ENCODE peak calls at places on chromosomes 3 and 15, in five cellular contexts. One of them, this sample, is unnamed.

GRCh38 chr15:22995786-22996185 is 15.6 kb upstream of the CYFIP1 start:
- DNase-seq in testis: no peak
- DNase-seq in NB4: no peak
- DNase-seq in endothelial cell: no peak
- DNase-seq in GM12864: no peak
- DNase-seq in this sample: no peak

GRCh38 chr3:169362261-169362660 is 301.3 kb downstream of the MECOM start:
- DNase-seq in testis: no peak
- DNase-seq in NB4: no peak
- DNase-seq in endothelial cell: no peak
- DNase-seq in GM12864: no peak
- DNase-seq in this sample: no peak

GRCh38 chr3:42403737-42404136 is 6.7 kb downstream of the LYZL4 start:
- DNase-seq in testis: no peak
- DNase-seq in NB4: no peak
- DNase-seq in endothelial cell: no peak
- DNase-seq in GM12864: no peak
- DNase-seq in this sample: no peak

GRCh38 chr15:86892774-86893449 is 813.2 kb downstream of the AGBL1 start:
- DNase-seq in testis: no peak
- DNase-seq in NB4: no peak
- DNase-seq in endothelial cell: no peak
- DNase-seq in GM12864: no peak
- DNase-seq in this sample: no peak

GRCh38 chr3:32176989-32177701 is 61.3 kb upstream of the CMTM8 start:
- DNase-seq in testis: peak
- DNase-seq in NB4: peak
- DNase-seq in endothelial cell: peak
- DNase-seq in GM12864: peak
- DNase-seq in this sample: no peak

GRCh38 chr3:147930417-147930816 is 521.3 kb downstream of the ZIC1 start:
- DNase-seq in testis: no peak
- DNase-seq in NB4: no peak
- DNase-seq in endothelial cell: no peak
- DNase-seq in GM12864: no peak
- DNase-seq in this sample: no peak

GRCh38 chr3:125055165-125055912 is 458 bp downstream of the HEG1 start:
- DNase-seq in testis: no peak
- DNase-seq in NB4: no peak
- DNase-seq in endothelial cell: no peak
- DNase-seq in GM12864: no peak
- DNase-seq in this sample: no peak

GRCh38 chr3:183631715-183632114 is 3.7 kb upstream of the KLHL24 start:
- DNase-seq in testis: no peak
- DNase-seq in NB4: no peak
- DNase-seq in endothelial cell: no peak
- DNase-seq in GM12864: no peak
- DNase-seq in this sample: no peak

GRCh38 chr15:74776851-74777768 is 4.8 kb upstream of the CSK start:
- DNase-seq in testis: no peak
- DNase-seq in NB4: peak
- DNase-seq in endothelial cell: peak
- DNase-seq in GM12864: no peak
- DNase-seq in this sample: no peak

GRCh38 chr3:150286390-150287147 is 121.5 kb upstream of the TSC22D2 start:
- DNase-seq in testis: no peak
- DNase-seq in NB4: peak
- DNase-seq in endothelial cell: peak
- DNase-seq in GM12864: peak
- DNase-seq in this sample: no peak

GRCh38 chr3:100463002-100463401 is 29.4 kb upstream of the TMEM45A start:
- DNase-seq in testis: peak
- DNase-seq in NB4: peak
- DNase-seq in endothelial cell: peak
- DNase-seq in GM12864: peak
- DNase-seq in this sample: no peak

GRCh38 chr3:13073976-13074375 is 747 bp upstream of the IQSEC1 start:
- DNase-seq in testis: no peak
- DNase-seq in NB4: peak
- DNase-seq in endothelial cell: no peak
- DNase-seq in GM12864: no peak
- DNase-seq in this sample: no peak

GRCh38 chr3:69930564-69930963 is 69.0 kb upstream of the SAMMSON start:
- DNase-seq in testis: no peak
- DNase-seq in NB4: no peak
- DNase-seq in endothelial cell: no peak
- DNase-seq in GM12864: no peak
- DNase-seq in this sample: no peak

GRCh38 chr3:61991706-61992105 is 381.6 kb downstream of the FEZF2 start:
- DNase-seq in testis: no peak
- DNase-seq in NB4: no peak
- DNase-seq in endothelial cell: no peak
- DNase-seq in GM12864: no peak
- DNase-seq in this sample: no peak

GRCh38 chr3:113829576-113830354 is 8.8 kb upstream of the GRAMD1C start:
- DNase-seq in testis: no peak
- DNase-seq in NB4: no peak
- DNase-seq in endothelial cell: no peak
- DNase-seq in GM12864: peak
- DNase-seq in this sample: no peak

GRCh38 chr3:159252274-159252673 is 450.4 kb downstream of the MFSD1 start:
- DNase-seq in testis: no peak
- DNase-seq in NB4: no peak
- DNase-seq in endothelial cell: no peak
- DNase-seq in GM12864: no peak
- DNase-seq in this sample: no peak

GRCh38 chr15:40957581-40958051 is 4.3 kb downstream of the CHAC1 start:
- DNase-seq in testis: peak
- DNase-seq in NB4: no peak
- DNase-seq in endothelial cell: no peak
- DNase-seq in GM12864: no peak
- DNase-seq in this sample: no peak

GRCh38 chr3:37249717-37250116 is 75.3 kb upstream of the LRRFIP2 start:
- DNase-seq in testis: no peak
- DNase-seq in NB4: no peak
- DNase-seq in endothelial cell: no peak
- DNase-seq in GM12864: no peak
- DNase-seq in this sample: no peak
- TF ChIP-seq CTCF in testis: no peak
- TF ChIP-seq CTCF in NB4: no peak
- TF ChIP-seq CTCF in endothelial cell: no peak
- TF ChIP-seq CTCF in GM12864: no peak
- TF ChIP-seq CTCF in this sample: no peak

DNA sequence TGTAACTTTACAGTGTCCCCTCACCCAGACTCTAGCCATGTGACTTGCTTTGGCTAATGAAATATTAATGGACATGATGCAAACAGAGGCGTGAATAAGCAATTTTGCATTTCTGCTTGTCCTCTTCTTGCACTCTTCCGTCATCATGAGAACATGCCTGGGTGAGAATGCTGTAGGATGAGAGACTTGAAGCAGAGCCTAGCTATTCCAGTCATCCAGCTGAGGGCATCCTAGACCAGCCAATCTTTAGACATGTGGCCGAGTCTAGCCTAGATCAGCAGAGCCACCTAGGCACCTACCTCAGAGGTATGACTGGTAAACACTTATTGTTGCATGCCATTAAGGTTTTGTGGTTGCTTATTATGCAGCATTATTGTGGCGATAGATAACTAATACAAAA is 450.5 kb upstream of the AZI2 start:
- DNase-seq in testis: no peak
- DNase-seq in NB4: peak
- DNase-seq in endothelial cell: no peak
- DNase-seq in GM12864: no peak
- DNase-seq in this sample: no peak
- TF ChIP-seq CTCF in testis: no peak
- TF ChIP-seq CTCF in NB4: no peak
- TF ChIP-seq CTCF in endothelial cell: no peak
- TF ChIP-seq CTCF in GM12864: no peak
- TF ChIP-seq CTCF in this sample: no peak

GRCh38 chr3:39150803-39151631 is 2.4 kb downstream of the CSRNP1 start:
- DNase-seq in testis: peak
- DNase-seq in NB4: peak
- DNase-seq in endothelial cell: peak
- DNase-seq in GM12864: no peak
- DNase-seq in this sample: peak
- TF ChIP-seq CTCF in testis: no peak
- TF ChIP-seq CTCF in NB4: no peak
- TF ChIP-seq CTCF in endothelial cell: no peak
- TF ChIP-seq CTCF in GM12864: no peak
- TF ChIP-seq CTCF in this sample: no peak

GRCh38 chr3:51434746-51435323 is 43.8 kb downstream of the RBM15B start:
- DNase-seq in testis: peak
- DNase-seq in NB4: peak
- DNase-seq in endothelial cell: peak
- DNase-seq in GM12864: peak
- DNase-seq in this sample: no peak
- TF ChIP-seq CTCF in testis: peak
- TF ChIP-seq CTCF in NB4: peak
- TF ChIP-seq CTCF in endothelial cell: peak
- TF ChIP-seq CTCF in GM12864: peak
- TF ChIP-seq CTCF in this sample: peak